ENCODE peak calls at places on chromosomes 5 and 9, in seven cellular contexts. One of them, this sample, is unnamed.
A peak's percentile ranks its signal among the peaks of the same experiment; 100 is the strongest.

GRCh38 chr9:109441296-109441695 is 56.8 kb downstream of the PTPN3 start:
- DNase-seq in K562: no peak
- DNase-seq in GM12878: no peak
- DNase-seq in HepG2: peak; percentile 15
- DNase-seq in HCT116: no peak
- DNase-seq in SK-N-SH: peak; percentile 26
- DNase-seq in H1: no peak
- DNase-seq in this sample: no peak

GRCh38 chr9:126520453-126520852 is 93.3 kb upstream of the LMX1B start:
- DNase-seq in HepG2: no peak
- DNase-seq in GM12878: no peak
- DNase-seq in HCT116: no peak
- DNase-seq in SK-N-SH: no peak
- DNase-seq in H1: no peak
- DNase-seq in K562: no peak
- DNase-seq in this sample: no peak

GRCh38 chr9:30349526-30350513 is 2034.6 kb upstream of the ACO1 start:
- DNase-seq in GM12878: no peak
- DNase-seq in K562: no peak
- DNase-seq in HepG2: no peak
- DNase-seq in SK-N-SH: no peak
- DNase-seq in H1: no peak
- DNase-seq in HCT116: no peak
- DNase-seq in this sample: no peak

GRCh38 chr9:7762600-7762999 is 37.0 kb downstream of the DMAC1 start:
- DNase-seq in HCT116: no peak
- DNase-seq in GM12878: no peak
- DNase-seq in HepG2: no peak
- DNase-seq in H1: no peak
- DNase-seq in SK-N-SH: no peak
- DNase-seq in K562: no peak
- DNase-seq in this sample: no peak

GRCh38 chr5:101047181-101047580 is 144.1 kb upstream of the ST8SIA4 start:
- DNase-seq in HepG2: no peak
- DNase-seq in K562: no peak
- DNase-seq in HCT116: no peak
- DNase-seq in SK-N-SH: no peak
- DNase-seq in GM12878: no peak
- DNase-seq in H1: no peak
- DNase-seq in this sample: no peak

GRCh38 chr5:174198541-174198940 is 153.0 kb downstream of the NSG2 start:
- DNase-seq in HCT116: no peak
- DNase-seq in K562: no peak
- DNase-seq in SK-N-SH: peak; percentile 72
- DNase-seq in GM12878: no peak
- DNase-seq in H1: no peak
- DNase-seq in HepG2: no peak
- DNase-seq in this sample: no peak

GRCh38 chr5:137665678-137666077 is 70.2 kb downstream of the KLHL3 start:
- DNase-seq in K562: no peak
- DNase-seq in GM12878: no peak
- DNase-seq in HCT116: no peak
- DNase-seq in H1: no peak
- DNase-seq in HepG2: no peak
- DNase-seq in SK-N-SH: no peak
- DNase-seq in this sample: no peak

GRCh38 chr5:174110290-174110689 is 64.8 kb downstream of the NSG2 start:
- DNase-seq in GM12878: no peak
- DNase-seq in K562: no peak
- DNase-seq in HepG2: no peak
- DNase-seq in HCT116: no peak
- DNase-seq in H1: no peak
- DNase-seq in SK-N-SH: no peak
- DNase-seq in this sample: no peak

GRCh38 chr5:128667148-128667547 is 129.1 kb upstream of the FBN2 start:
- DNase-seq in K562: no peak
- DNase-seq in HepG2: no peak
- DNase-seq in SK-N-SH: no peak
- DNase-seq in GM12878: no peak
- DNase-seq in HCT116: no peak
- DNase-seq in H1: no peak
- DNase-seq in this sample: no peak

GRCh38 chr5:169169786-169170185 is 131.2 kb downstream of the SLIT3 start:
- DNase-seq in H1: no peak
- DNase-seq in K562: no peak
- DNase-seq in SK-N-SH: peak; percentile 27
- DNase-seq in HepG2: no peak
- DNase-seq in GM12878: no peak
- DNase-seq in HCT116: no peak
- DNase-seq in this sample: no peak

GRCh38 chr5:10707198-10708187 is 53.5 kb downstream of the DAP start:
- DNase-seq in SK-N-SH: no peak
- DNase-seq in K562: no peak
- DNase-seq in HCT116: no peak
- DNase-seq in HepG2: no peak
- DNase-seq in H1: no peak
- DNase-seq in GM12878: no peak
- DNase-seq in this sample: no peak

GRCh38 chr9:72454871-72455471 is 66.4 kb upstream of the TMC1 start:
- DNase-seq in SK-N-SH: no peak
- DNase-seq in H1: peak; percentile 27
- DNase-seq in HCT116: no peak
- DNase-seq in GM12878: no peak
- DNase-seq in HepG2: peak; percentile 65
- DNase-seq in K562: no peak
- DNase-seq in this sample: no peak

GRCh38 chr9:72383978-72384709 is 19.1 kb upstream of the ZFAND5 start:
- DNase-seq in H1: no peak
- DNase-seq in SK-N-SH: no peak
- DNase-seq in HepG2: no peak
- DNase-seq in K562: no peak
- DNase-seq in GM12878: no peak
- DNase-seq in HCT116: no peak
- DNase-seq in this sample: no peak

GRCh38 chr5:172867761-172868435 is 33.8 kb downstream of the ERGIC1 start:
- DNase-seq in HCT116: no peak
- DNase-seq in K562: no peak
- DNase-seq in SK-N-SH: no peak
- DNase-seq in H1: no peak
- DNase-seq in GM12878: no peak
- DNase-seq in HepG2: no peak
- DNase-seq in this sample: no peak

GRCh38 chr5:172868436-172868923 is 34.4 kb downstream of the ERGIC1 start:
- DNase-seq in HepG2: peak; percentile 89
- DNase-seq in GM12878: no peak
- DNase-seq in HCT116: peak; percentile 31
- DNase-seq in K562: peak; percentile 35
- DNase-seq in H1: no peak
- DNase-seq in SK-N-SH: no peak
- DNase-seq in this sample: no peak

GRCh38 chr5:172868924-172869565 is 35.0 kb downstream of the ERGIC1 start:
- DNase-seq in SK-N-SH: peak; percentile 39
- DNase-seq in HepG2: peak; percentile 64
- DNase-seq in K562: peak; percentile 23
- DNase-seq in H1: no peak
- DNase-seq in HCT116: peak; percentile 21
- DNase-seq in GM12878: no peak
- DNase-seq in this sample: peak; percentile 79

GRCh38 chr5:172866378-172866777 is 32.3 kb downstream of the ERGIC1 start:
- DNase-seq in H1: no peak
- DNase-seq in HepG2: no peak
- DNase-seq in HCT116: no peak
- DNase-seq in GM12878: no peak
- DNase-seq in SK-N-SH: no peak
- DNase-seq in K562: no peak
- DNase-seq in this sample: no peak

GRCh38 chr5:172866802-172867748 is 33.0 kb downstream of the ERGIC1 start:
- DNase-seq in GM12878: no peak
- DNase-seq in SK-N-SH: no peak
- DNase-seq in H1: no peak
- DNase-seq in HepG2: no peak
- DNase-seq in HCT116: no peak
- DNase-seq in K562: no peak
- DNase-seq in this sample: no peak
- H3K4me1 ChIP-seq in GM12878: peaks cover 3% of the 10 kb centered on the region
- H3K4me1 ChIP-seq in SK-N-SH: peaks cover 39% of the 10 kb centered on the region
- H3K4me1 ChIP-seq in H1: peaks cover 17% of the 10 kb centered on the region
- H3K4me1 ChIP-seq in HepG2: peaks cover 85% of the 10 kb centered on the region
- H3K4me1 ChIP-seq in HCT116: peaks cover 45% of the 10 kb centered on the region
- H3K4me1 ChIP-seq in K562: peaks cover 17% of the 10 kb centered on the region
- H3K4me1 ChIP-seq in this sample: peaks cover 99% of the 10 kb centered on the region

GRCh38 chr9:87793292-87793691 is 67.4 kb downstream of the CTSL start:
- DNase-seq in K562: peak; percentile 26
- DNase-seq in H1: no peak
- DNase-seq in HepG2: peak; percentile 85
- DNase-seq in GM12878: no peak
- DNase-seq in SK-N-SH: no peak
- DNase-seq in HCT116: no peak
- DNase-seq in this sample: no peak

GRCh38 chr9:87795178-87795577 is 69.3 kb downstream of the CTSL start:
- DNase-seq in H1: no peak
- DNase-seq in K562: peak; percentile 15
- DNase-seq in HCT116: no peak
- DNase-seq in HepG2: no peak
- DNase-seq in GM12878: no peak
- DNase-seq in SK-N-SH: no peak
- DNase-seq in this sample: no peak

GRCh38 chr9:87787735-87788134 is 61.8 kb downstream of the CTSL start:
- DNase-seq in SK-N-SH: no peak
- DNase-seq in H1: no peak
- DNase-seq in HepG2: no peak
- DNase-seq in K562: peak; percentile 22
- DNase-seq in HCT116: no peak
- DNase-seq in GM12878: no peak
- DNase-seq in this sample: no peak

GRCh38 chr9:87796232-87796631 is 70.3 kb downstream of the CTSL start:
- DNase-seq in K562: peak; percentile 15
- DNase-seq in HCT116: no peak
- DNase-seq in SK-N-SH: no peak
- DNase-seq in HepG2: no peak
- DNase-seq in H1: no peak
- DNase-seq in GM12878: no peak
- DNase-seq in this sample: no peak

DNA sequence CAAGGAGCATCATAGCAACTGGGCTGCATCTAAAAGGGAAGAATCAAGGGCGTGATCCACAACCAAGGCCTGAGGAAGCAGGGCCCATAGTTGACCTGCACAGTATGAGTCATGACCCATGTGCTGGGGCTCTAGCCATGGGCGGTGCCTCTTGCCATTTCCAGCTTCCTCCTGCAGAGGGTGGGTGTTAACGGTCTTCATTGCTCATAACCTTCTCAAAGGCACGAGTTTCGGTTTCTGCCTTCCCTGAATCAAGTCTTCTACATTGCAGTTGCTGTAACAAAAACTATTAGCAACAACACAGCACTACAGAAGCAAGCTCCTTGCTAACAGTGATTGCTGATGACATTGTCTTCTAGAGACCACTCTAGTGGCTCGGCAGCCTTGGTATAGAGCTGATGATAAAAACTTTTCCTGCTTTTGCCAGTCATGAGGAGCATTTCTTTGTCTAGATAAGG is 66.9 kb downstream of the CTSL start:
- DNase-seq in HepG2: peak; percentile 46
- DNase-seq in H1: no peak
- DNase-seq in SK-N-SH: no peak
- DNase-seq in K562: peak; percentile 80
- DNase-seq in HCT116: peak; percentile 63
- DNase-seq in GM12878: peak; percentile 36
- DNase-seq in this sample: no peak
- TF ChIP-seq SIN3A in HepG2: no peak
- TF ChIP-seq SIN3A in H1: no peak
- TF ChIP-seq SIN3A in SK-N-SH: no peak
- TF ChIP-seq SIN3A in K562: no peak
- TF ChIP-seq SIN3A in HCT116: no peak
- TF ChIP-seq SIN3A in GM12878: no peak
- TF ChIP-seq SIN3A in this sample: no peak

DNA sequence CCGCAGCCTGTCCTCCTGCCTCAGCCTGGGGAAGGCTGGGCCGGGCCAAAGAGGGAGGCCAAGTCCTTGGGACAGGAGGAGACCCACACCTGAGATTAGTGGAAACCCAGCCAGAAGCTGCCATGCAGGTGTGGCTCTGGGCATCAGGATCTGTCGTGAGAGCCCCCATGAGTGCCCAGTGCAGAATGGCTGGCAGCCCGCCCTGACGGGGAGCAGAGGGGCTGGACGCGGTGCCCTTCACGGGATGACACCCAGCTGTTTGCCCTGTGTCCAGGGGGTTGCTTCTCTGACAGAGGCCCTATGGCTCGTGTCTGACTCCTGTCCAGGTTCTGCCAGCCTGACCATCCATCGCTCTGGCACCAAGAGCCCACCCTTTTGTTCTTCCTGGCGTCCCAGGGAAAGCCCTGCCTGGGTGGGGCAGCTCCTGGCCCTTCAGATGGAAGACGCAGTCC is 8.5 kb downstream of the DIPK1B start:
- DNase-seq in H1: no peak
- DNase-seq in HCT116: no peak
- DNase-seq in K562: no peak
- DNase-seq in HepG2: no peak
- DNase-seq in SK-N-SH: no peak
- DNase-seq in GM12878: no peak
- DNase-seq in this sample: no peak
- H3K27ac ChIP-seq in H1: no peak overlapping the region
- H3K27ac ChIP-seq in HCT116: no peak overlapping the region
- H3K27ac ChIP-seq in K562: no peak overlapping the region
- H3K27ac ChIP-seq in HepG2: no peak overlapping the region
- H3K27ac ChIP-seq in SK-N-SH: no peak overlapping the region
- H3K27ac ChIP-seq in GM12878: no peak overlapping the region
- H3K27ac ChIP-seq in this sample: no peak overlapping the region

DNA sequence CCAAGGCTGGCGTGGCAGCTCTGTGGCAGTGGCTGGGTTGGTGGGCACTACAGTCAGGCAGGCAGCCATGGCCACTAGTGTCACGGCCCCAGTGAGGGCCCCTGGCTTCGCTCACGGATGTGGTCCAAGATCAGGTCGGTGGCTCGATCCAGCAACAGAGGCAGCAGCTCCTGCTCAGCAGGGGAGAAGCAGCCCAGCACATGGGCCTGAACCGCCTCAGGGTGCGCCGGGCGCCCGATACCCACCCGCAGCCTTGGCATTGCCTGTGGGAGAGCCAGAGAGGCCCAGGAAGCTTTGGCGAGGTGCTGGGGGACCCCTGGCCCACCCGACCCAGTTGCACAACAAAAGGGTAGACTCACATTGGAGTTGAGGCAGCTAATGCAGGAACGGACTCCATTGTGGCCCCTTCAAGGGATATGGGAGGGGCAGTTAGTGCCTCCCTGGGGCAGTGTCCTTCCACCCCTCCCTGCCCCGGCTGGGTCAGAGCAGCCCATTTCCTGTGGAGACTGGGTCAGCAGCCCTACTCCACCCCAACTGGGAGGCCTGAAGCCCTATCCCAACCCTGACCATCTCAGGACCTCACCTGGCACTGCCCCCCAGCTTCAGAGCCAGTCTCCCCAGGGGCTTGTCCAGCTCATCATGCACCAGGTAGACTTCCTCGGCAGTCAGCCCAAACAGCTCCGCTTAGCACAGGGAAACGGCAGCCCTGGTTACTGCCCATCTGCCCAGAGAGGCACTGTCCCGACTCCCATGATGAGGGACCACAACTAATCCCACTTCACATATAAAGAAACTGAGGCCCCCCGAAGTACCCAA is 1.2 kb downstream of the PTRH1 start:
- DNase-seq in GM12878: no peak
- DNase-seq in K562: no peak
- DNase-seq in HCT116: no peak
- DNase-seq in HepG2: no peak
- DNase-seq in H1: no peak
- DNase-seq in SK-N-SH: no peak
- DNase-seq in this sample: no peak
- H3K4me1 ChIP-seq in GM12878: peaks cover 6% of the 10 kb centered on the region
- H3K4me1 ChIP-seq in K562: peaks cover 4% of the 10 kb centered on the region
- H3K4me1 ChIP-seq in HCT116: peaks cover 8% of the 10 kb centered on the region
- H3K4me1 ChIP-seq in HepG2: peaks cover 40% of the 10 kb centered on the region
- H3K4me1 ChIP-seq in H1: no peaks in the 10 kb centered on the region
- H3K4me1 ChIP-seq in SK-N-SH: peaks cover 15% of the 10 kb centered on the region
- H3K4me1 ChIP-seq in this sample: peaks cover 11% of the 10 kb centered on the region

This sample was measured in Panc1.